ENCODE peak calls at places on chromosomes 1 and 21, in seven cellular contexts. X is frontal cortex, M is transverse colon, B is GM13977, I is right cardiac atrium, Y is mucosa of descending colon, K is COR-L47. J is an unnamed sample.

GRCh38 chr1:18299441-18300338 is 181.0 kb upstream of the KLHDC7A start:
- DNase-seq in K (no peak), X (no peak), Y (peak), M (no peak), B (peak), I (no peak), J (peak)

GRCh38 chr1:207845109-207845508 is 65.8 kb downstream of the CD34 start:
- DNase-seq in Y (no peak), I (peak), X (no peak), M (no peak), B (no peak), K (no peak), J (no peak)

GRCh38 chr1:234454910-234455309 is 24.1 kb downstream of the TARBP1 start:
- DNase-seq in Y (peak), I (no peak), X (no peak), K (no peak), M (no peak), B (no peak), J (no peak)

GRCh38 chr21:46066843-46067331 is 31.0 kb upstream of the COL6A2 start:
- DNase-seq in M (no peak), K (no peak), B (no peak), X (no peak), Y (no peak), I (peak), J (peak)

GRCh38 chr1:157103283-157103682 is 3.7 kb upstream of the ETV3L start:
- DNase-seq in M (no peak), B (no peak), I (no peak), X (no peak), K (no peak), Y (no peak), J (no peak)

GRCh38 chr1:43706598-43707190 is 642 bp upstream of the ST3GAL3 start:
- DNase-seq in Y (peak), I (no peak), M (peak), K (no peak), B (peak), X (no peak), J (no peak)

GRCh38 chr1:246512635-246513034 is 5.6 kb upstream of the SMYD3 start:
- DNase-seq in M (no peak), Y (no peak), B (no peak), K (no peak), X (no peak), I (no peak), J (no peak)

GRCh38 chr1:36536727-36537126 is 54.0 kb upstream of the CSF3R start:
- DNase-seq in X (no peak), B (no peak), I (no peak), Y (no peak), M (no peak), K (no peak), J (no peak)